ENCODE peak calls at places on chromosomes 7 and 10, in nine cellular contexts. T is suprapubic skin, G is coronary artery, B is AG04450, C is fibroblast of the aortic adventitia, H is fibroblast of mammary gland, K is lower lobe of right lung, I is fibroblast of lung, J is WTC11. D is an unnamed sample.

GRCh38 chr10:6490594-6490993 is 89.5 kb downstream of the PRKCQ start:
- DNase-seq in T (no peak), G (no peak), B (no peak), C (no peak), H (no peak), K (no peak), I (no peak), J (no peak), D (no peak)

GRCh38 chr10:97494863-97495506 is 3.2 kb downstream of the MMS19 start:
- DNase-seq in T (no peak), G (no peak), B (no peak), C (peak; percentile 63), H (peak; percentile 86), K (no peak), I (peak; percentile 23), J (peak; percentile 36), D (no peak)

GRCh38 chr7:12759112-12759511 is 71.7 kb downstream of the ARL4A start:
- DNase-seq in T (no peak), G (no peak), B (no peak), C (peak; percentile 55), H (peak; percentile 9), K (no peak), I (peak; percentile 30), J (no peak), D (no peak)

GRCh38 chr10:3652886-3653285 is 132.1 kb downstream of the KLF6 start:
- DNase-seq in T (no peak), G (no peak), B (no peak), C (peak; percentile 60), H (peak; percentile 52), K (no peak), I (no peak), J (no peak), D (no peak)

GRCh38 chr10:97333351-97333600 is 1.3 kb downstream of the FRAT2 start:
- DNase-seq in T (no peak), G (no peak), B (peak; percentile 15), C (peak; percentile 47), H (peak; percentile 59), K (no peak), I (peak; percentile 41), J (peak; percentile 46), D (peak; percentile 20)

GRCh38 chr7:81460646-81461045 is 309.2 kb downstream of the HGF start:
- DNase-seq in T (no peak), G (no peak), B (no peak), C (no peak), H (no peak), K (no peak), I (no peak), J (no peak), D (no peak)

GRCh38 chr10:16950686-16951681 is 133.8 kb upstream of the RSU1 start:
- DNase-seq in T (no peak), G (no peak), B (no peak), C (peak; percentile 67), H (peak; percentile 61), K (no peak), I (peak; percentile 88), J (peak; percentile 55), D (peak; percentile 70)

GRCh38 chr10:74598891-74599566 is 227.4 kb upstream of the KAT6B start:
- DNase-seq in T (no peak), G (no peak), B (no peak), C (peak; percentile 70), H (peak; percentile 23), K (no peak), I (peak; percentile 20), J (no peak), D (no peak)

GRCh38 chr10:14412624-14413023 is 81.9 kb upstream of the FRMD4A start:
- DNase-seq in T (no peak), G (no peak), B (no peak), C (no peak), H (no peak), K (no peak), I (no peak), J (no peak), D (no peak)

GRCh38 chr10:105691811-105692210 is 1050.7 kb downstream of the SORCS3 start:
- DNase-seq in T (no peak), G (no peak), B (no peak), C (peak; percentile 35), H (no peak), K (no peak), I (peak; percentile 12), J (peak; percentile 11), D (no peak)

GRCh38 chr10:48897438-48897790 is 42.2 kb downstream of the LRRC18 start:
- DNase-seq in T (no peak), G (no peak), B (no peak), C (no peak), H (no peak), K (no peak), I (no peak), J (no peak), D (no peak)

GRCh38 chr10:95458014-95458413 is 103.2 kb downstream of the SORBS1 start:
- DNase-seq in T (no peak), G (no peak), B (no peak), C (no peak), H (no peak), K (no peak), I (no peak), J (no peak), D (no peak)

GRCh38 chr10:70722820-70723424 is 50.6 kb downstream of the ADAMTS14 start:
- DNase-seq in T (no peak), G (no peak), B (no peak), C (peak; percentile 62), H (peak; percentile 69), K (no peak), I (peak; percentile 83), J (no peak), D (peak; percentile 43)

GRCh38 chr10:7045891-7046599 is 364.8 kb downstream of the SFMBT2 start:
- DNase-seq in T (no peak), G (no peak), B (no peak), C (no peak), H (no peak), K (no peak), I (no peak), J (no peak), D (no peak)

GRCh38 chr10:27642023-27642589 is 103.5 kb downstream of the MKX start:
- DNase-seq in T (no peak), G (no peak), B (no peak), C (no peak), H (no peak), K (no peak), I (no peak), J (no peak), D (no peak)

DNA sequence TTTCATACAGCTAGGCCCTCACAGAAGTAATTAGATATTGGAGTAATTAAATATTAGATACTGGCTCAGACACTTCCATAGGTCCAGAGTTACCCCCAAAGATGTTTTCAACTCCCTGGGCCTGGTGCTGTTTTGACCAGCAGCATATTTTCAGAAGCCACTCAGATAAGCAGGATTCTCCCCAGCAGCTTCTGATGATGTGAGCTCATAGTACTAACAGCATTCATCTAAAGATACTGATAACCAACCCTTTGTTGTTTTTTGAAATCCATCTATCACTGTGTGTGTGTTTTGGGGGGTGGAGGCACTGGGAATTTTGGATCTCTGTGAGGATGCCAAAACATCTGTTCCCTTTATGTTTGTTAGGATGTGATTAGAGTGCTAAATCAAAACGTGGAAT is 52.7 kb downstream of the VPS50 start:
- DNase-seq in T (no peak), G (no peak), B (no peak), C (peak; percentile 18), H (no peak), K (no peak), I (peak; percentile 64), J (no peak), D (no peak)
- TF ChIP-seq CTCF in T (no peak), G (no peak), B (no peak), C (no peak), H (no peak), K (no peak), I (no peak), J (no peak), D (no peak)

DNA sequence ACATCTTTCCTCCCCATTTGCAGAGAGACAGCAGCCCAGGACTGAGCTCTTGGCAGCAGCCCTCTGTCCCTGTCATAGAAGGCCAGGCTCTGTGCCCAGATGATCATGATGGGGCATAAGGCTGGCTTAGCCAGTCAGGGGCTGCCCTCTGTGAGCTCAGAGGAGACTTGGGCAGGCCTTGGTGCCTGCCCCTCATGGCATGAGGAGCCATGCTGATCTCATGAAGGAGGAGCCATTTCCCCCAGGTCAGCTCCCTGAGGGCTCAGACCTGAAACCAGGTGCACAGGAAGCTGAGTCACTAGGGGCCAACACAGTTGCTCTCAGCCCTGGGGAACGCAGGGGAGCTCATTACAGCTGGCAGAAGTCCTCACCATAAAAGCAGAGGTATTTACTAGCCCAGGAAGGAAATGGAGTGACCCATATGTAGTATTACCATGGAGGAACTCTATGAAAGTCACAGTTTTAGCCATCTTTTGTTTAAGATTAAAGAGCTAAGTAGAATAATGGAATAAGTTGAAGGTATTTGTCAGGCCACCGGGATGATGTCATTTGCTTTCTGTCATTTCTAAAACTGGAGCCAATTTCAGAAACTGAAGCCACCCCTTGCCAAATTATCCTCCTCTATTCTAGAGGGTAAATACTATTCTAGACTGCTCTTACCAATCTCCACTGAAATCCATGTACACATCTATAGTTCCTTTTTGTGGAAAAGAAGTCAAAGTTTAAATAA is 362.4 kb upstream of the ZNF32 start:
- DNase-seq in T (no peak), G (no peak), B (no peak), C (no peak), H (no peak), K (no peak), I (peak; percentile 54), J (no peak), D (no peak)
- TF ChIP-seq CTCF in T (no peak), G (no peak), B (no peak), C (no peak), H (no peak), K (no peak), I (no peak), J (no peak), D (no peak)

DNA sequence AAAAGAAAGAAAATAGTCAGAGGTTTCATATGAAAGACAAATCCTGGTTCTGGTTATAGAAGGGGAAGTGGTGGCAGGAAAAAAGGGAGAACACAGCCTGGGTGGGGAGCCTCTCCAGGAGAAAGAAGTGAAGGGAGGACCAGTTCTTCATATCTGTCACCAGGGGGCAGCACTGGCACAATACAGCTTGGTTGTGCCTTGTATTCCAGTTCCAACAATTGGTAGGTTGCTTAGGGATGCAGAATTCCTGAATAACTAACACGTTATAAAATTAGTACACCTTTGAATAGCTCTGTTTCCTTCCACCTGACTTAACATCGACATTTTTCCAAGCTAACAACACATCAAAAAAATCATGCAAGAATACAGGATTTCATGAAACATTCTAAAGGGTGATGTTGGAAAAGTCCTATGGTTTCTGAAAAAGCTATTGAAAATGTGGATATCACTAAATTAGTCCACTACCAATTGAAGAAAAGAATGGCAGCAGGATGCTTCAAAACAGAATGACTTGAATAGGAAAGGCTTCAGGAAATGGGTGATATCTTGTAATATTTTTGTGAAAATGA is 52.9 kb downstream of the CYP26A1 start:
- DNase-seq in T (no peak), G (no peak), B (no peak), C (no peak), H (no peak), K (no peak), I (no peak), J (peak; percentile 34), D (no peak)
- TF ChIP-seq CTCF in T (no peak), G (no peak), B (peak; percentile 18), C (peak; percentile 35), H (peak; percentile 48), K (peak; percentile 25), I (peak; percentile 22), J (peak; percentile 84), D (peak; percentile 78)

GRCh38 chr10:22617516-22617915 is 96.9 kb downstream of the PIP4K2A start:
- DNase-seq in T (no peak), G (no peak), B (no peak), C (no peak), H (no peak), K (no peak), I (no peak), J (no peak), D (no peak)
- TF ChIP-seq CTCF in T (no peak), G (no peak), B (no peak), C (no peak), H (no peak), K (no peak), I (no peak), J (no peak), D (peak; percentile 54)